ENCODE peak calls at places on chromosomes 16 and 17, in six cellular contexts. T is retinal pigment epithelial cell, K is PC-9, P is astrocyte of the spinal cord, R is AG10803, U is Panc1. G is an unnamed sample.

GRCh38 chr17:19365833-19366636 is 3.5 kb upstream of the B9D1 start:
- DNase-seq in U (no peak), T (no peak), K (no peak), R (no peak), P (no peak), G (no peak)

GRCh38 chr17:56815711-56816110 is 18.0 kb downstream of the C17orf67 start:
- DNase-seq in R (peak), P (peak), U (no peak), K (no peak), T (no peak), G (no peak)

GRCh38 chr16:21722771-21723460 is 59.1 kb downstream of the OTOA start:
- DNase-seq in U (no peak), T (no peak), P (no peak), K (no peak), R (no peak), G (no peak)

GRCh38 chr17:55237826-55238196 is 26.9 kb upstream of the HLF start:
- DNase-seq in U (no peak), K (no peak), P (no peak), R (no peak), T (no peak), G (no peak)

GRCh38 chr16:77759821-77760220 is 28.5 kb upstream of the VAT1L start:
- DNase-seq in P (no peak), T (no peak), K (no peak), U (no peak), R (peak), G (no peak)

GRCh38 chr17:80981062-80981902 is 10.4 kb upstream of the CHMP6 start:
- DNase-seq in K (no peak), P (no peak), T (no peak), U (no peak), R (no peak), G (peak)

GRCh38 chr16:35173295-35173694 is 1713.9 kb downstream of the TP53TG3F start:
- DNase-seq in U (no peak), R (no peak), T (no peak), P (no peak), K (no peak), G (no peak)

GRCh38 chr16:66128363-66128725 is 238.1 kb upstream of the CDH5 start:
- DNase-seq in T (no peak), U (no peak), K (no peak), R (peak), P (no peak), G (no peak)

GRCh38 chr17:11140028-11140427 is 101.0 kb upstream of the SHISA6 start:
- DNase-seq in K (no peak), T (no peak), U (no peak), P (no peak), R (no peak), G (no peak)

GRCh38 chr17:66474810-66475497 is 172.5 kb downstream of the PRKCA start:
- DNase-seq in P (no peak), K (no peak), T (no peak), R (no peak), U (no peak), G (no peak)

GRCh38 chr16:2786061-2786825 is 1.1 kb downstream of the PRSS33 start:
- DNase-seq in T (no peak), U (no peak), P (no peak), K (no peak), R (no peak), G (no peak)

GRCh38 chr17:67390006-67390645 is 13.0 kb downstream of the PITPNC1 start:
- DNase-seq in K (no peak), U (peak), R (no peak), T (no peak), P (no peak), G (no peak)

GRCh38 chr16:87855852-87856715 is 13.2 kb downstream of the SLC7A5 start:
- DNase-seq in K (no peak), P (peak), R (no peak), U (no peak), T (no peak), G (no peak)

GRCh38 chr17:29358421-29358820 is 31.7 kb upstream of the TAOK1 start:
- DNase-seq in R (peak), T (no peak), U (no peak), K (no peak), P (no peak), G (no peak)

GRCh38 chr17:1298616-1299015 is 19.2 kb downstream of the TRARG1 start:
- DNase-seq in R (no peak), K (no peak), P (no peak), T (no peak), U (no peak), G (no peak)

GRCh38 chr17:68674271-68674925 is 73.2 kb upstream of the FAM20A start:
- DNase-seq in K (no peak), U (no peak), P (no peak), R (no peak), T (no peak), G (no peak)

GRCh38 chr17:28018439-28019070 is 23.9 kb upstream of the NLK start:
- DNase-seq in U (no peak), P (no peak), T (no peak), R (no peak), K (no peak), G (no peak)

GRCh38 chr17:7881655-7882054 is 6.9 kb upstream of the CHD3 start:
- DNase-seq in P (no peak), R (no peak), T (no peak), U (no peak), K (no peak), G (no peak)

GRCh38 chr16:88815901-88816589 is 4.3 kb upstream of the APRT start:
- DNase-seq in P (no peak), R (no peak), K (no peak), T (no peak), U (no peak), G (peak)

DNA sequence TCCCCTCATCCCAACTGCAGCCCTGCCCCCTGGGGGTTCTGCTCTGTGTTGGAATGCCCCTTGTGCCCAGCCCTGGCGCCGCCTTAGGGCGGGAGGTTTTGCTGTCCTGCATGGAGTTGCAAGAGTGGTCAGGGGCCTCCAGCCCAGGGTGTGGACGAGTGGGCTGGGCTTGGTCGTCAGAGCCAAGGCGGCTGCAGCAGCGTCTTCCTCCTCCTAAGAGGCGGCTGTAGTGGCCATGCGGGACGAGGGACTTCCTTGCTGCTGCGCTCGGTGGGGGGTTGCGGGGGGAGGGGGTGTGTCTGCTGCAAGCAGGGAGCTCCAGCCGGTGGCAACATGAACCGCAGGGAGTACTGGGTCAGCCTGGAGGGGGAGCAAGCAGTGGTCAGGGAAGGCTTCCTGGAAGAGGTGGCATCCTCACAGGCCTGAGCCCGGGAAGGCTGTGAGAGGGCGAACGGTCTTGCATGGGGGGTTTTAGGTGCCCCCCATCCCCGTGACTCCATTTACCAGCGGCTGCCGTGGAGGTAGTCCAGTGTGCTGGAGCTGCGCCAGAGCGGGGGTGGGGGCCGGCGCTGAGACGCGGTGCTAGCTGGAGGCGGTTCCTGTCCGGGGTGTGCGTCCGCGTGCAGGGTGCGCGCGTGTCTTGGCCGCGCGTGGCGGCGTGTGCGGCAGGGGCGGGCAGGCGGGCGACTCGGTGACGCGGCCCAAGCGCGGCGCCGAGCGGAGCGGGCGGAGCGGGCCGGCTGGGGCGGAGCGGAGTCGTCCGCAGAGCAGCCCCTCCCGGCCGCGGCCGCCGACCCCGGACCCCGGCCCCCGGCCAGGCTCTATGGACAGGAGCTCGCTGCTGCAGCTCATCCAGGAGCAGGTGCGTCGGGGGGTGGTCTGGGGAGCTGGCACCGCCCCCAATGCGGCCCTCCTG is at the start of gene RHBDL1:
- DNase-seq in P (peak), K (no peak), U (no peak), T (no peak), R (peak), G (no peak)
- H3K4me3 ChIP-seq in P (peak), K (no peak), U (peak), T (peak), R (peak), G (no peak)

GRCh38 chr17:57948169-57948554 is 7.0 kb downstream of the CUEDC1 start:
- DNase-seq in T (no peak), K (no peak), R (peak), U (no peak), P (no peak), G (no peak)

GRCh38 chr17:57946798-57947358 is 8.3 kb downstream of the CUEDC1 start:
- DNase-seq in U (no peak), P (peak), R (peak), K (no peak), T (peak), G (peak)

GRCh38 chr17:57945999-57946797 is 9.0 kb downstream of the CUEDC1 start:
- DNase-seq in U (no peak), K (no peak), P (peak), R (peak), T (no peak), G (no peak)

GRCh38 chr17:57948555-57949420 is 6.4 kb downstream of the CUEDC1 start:
- DNase-seq in P (peak), U (no peak), T (no peak), K (peak), R (peak), G (no peak)

GRCh38 chr17:57947369-57947768 is 7.8 kb downstream of the CUEDC1 start:
- DNase-seq in R (no peak), U (no peak), T (no peak), K (no peak), P (no peak), G (no peak)
- H3K4me3 ChIP-seq in R (peak), U (peak), T (peak), K (no peak), P (no peak), G (no peak)

DNA sequence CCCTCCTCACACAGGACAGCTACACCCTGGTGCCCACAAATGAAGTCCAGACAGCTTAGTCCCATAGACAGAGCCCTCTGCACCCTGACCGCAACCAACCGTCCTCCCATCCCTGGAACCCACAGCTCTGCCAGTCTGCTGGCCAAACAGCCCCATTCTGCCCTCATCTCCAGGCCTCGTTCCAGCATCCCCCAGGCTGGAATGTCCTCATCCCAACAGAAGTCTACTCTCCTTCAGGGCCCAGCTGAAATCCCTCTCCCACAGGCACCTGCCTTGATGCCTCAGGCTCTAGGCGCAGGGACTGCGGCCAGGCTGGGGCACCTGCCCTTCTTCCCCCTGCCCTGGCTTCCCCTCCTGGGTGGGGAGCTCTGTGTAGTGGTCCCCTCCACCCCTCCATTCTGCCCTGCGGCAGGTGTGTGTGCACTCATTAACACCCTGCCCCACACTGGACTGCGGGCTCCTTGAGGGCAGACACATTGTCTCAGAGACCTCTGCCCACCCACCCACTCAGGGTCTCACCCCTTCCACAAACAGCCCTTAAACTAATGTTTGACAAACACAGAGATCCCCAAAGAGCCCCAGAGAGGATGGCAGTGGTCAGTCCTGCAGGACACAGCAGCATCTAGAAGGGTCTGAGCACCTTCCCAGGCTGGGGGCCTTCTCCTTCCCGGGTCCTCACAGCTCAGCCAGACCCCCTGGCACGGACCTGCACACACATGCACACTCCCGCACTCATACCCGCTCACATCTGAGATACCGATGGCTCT is 830 bp downstream of the GRIN2C start:
- DNase-seq in R (peak), K (no peak), T (no peak), U (no peak), P (no peak), G (no peak)
- H3K4me3 ChIP-seq in R (no peak), K (no peak), T (no peak), U (no peak), P (no peak), G (no peak)

GRCh38 chr16:65118866-65119265 is 3.0 kb downstream of the CDH11 start:
- DNase-seq in T (no peak), K (no peak), R (no peak), P (peak), U (no peak), G (no peak)

GRCh38 chr16:65120811-65121721 is 797 bp downstream of the CDH11 start:
- DNase-seq in K (no peak), T (no peak), R (no peak), U (no peak), P (peak), G (no peak)

GRCh38 chr16:65121870-65122723 is at the start of gene CDH11:
- DNase-seq in P (peak), U (no peak), T (no peak), R (peak), K (no peak), G (no peak)

GRCh38 chr16:65117701-65118448 is 4.0 kb downstream of the CDH11 start:
- DNase-seq in P (peak), U (peak), K (peak), T (peak), R (peak), G (no peak)

GRCh38 chr16:65119905-65120341 is 1.9 kb downstream of the CDH11 start:
- DNase-seq in K (no peak), T (no peak), U (no peak), P (peak), R (peak), G (no peak)
- H3K4me3 ChIP-seq in K (no peak), T (peak), U (peak), P (peak), R (peak), G (no peak)

DNA sequence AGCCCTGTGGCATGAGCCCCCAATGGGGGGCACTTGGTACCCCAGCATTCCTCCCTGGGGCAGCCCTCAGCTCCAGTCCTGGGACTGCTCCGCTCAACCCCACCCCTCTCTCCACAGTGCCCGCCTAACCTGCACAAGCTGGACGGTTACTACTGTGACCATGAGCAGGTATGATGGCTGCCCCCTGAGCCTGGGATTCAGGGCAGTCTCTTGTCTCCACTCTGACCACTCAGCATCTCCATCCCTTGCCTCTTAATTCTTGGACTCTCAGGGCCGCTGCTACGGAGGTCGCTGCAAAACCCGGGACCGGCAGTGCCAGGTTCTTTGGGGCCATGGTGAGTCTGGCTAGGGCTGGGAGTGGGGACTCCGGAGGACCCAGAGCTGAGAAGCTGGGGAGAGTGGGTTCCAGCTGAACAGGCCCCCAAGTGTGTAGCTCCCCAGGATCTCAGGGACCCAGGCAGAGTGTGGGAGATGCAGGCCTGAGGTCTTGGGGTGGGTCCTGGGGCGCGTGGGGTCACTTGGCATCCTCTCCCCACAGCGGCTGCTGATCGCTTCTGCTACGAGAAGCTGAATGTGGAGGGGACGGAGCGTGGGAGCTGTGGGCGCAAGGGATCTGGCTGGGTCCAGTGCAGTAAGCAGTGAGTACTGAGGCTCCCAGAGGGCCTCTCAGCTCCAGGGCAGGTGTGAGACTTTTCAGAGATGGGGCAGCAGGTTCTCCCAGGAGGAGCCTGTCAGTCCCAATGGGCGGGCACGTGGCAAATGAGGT is 18.0 kb downstream of the ADAM11 start:
- DNase-seq in K (no peak), U (no peak), R (no peak), T (no peak), P (no peak), G (no peak)
- H3K4me3 ChIP-seq in K (no peak), U (no peak), R (no peak), T (no peak), P (no peak), G (no peak)

GRCh38 chr17:78240012-78240655 is 8.7 kb downstream of the TMEM235 start:
- DNase-seq in P (no peak), U (no peak), R (no peak), K (no peak), T (no peak), G (no peak)
- H3K4me3 ChIP-seq in P (no peak), U (no peak), R (no peak), K (no peak), T (no peak), G (no peak)

GRCh38 chr16:55059146-55059545 is 128.5 kb downstream of the IRX5 start:
- DNase-seq in T (no peak), K (no peak), P (no peak), U (no peak), R (no peak), G (no peak)
- H3K4me3 ChIP-seq in T (no peak), K (no peak), P (no peak), U (no peak), R (no peak), G (no peak)

GRCh38 chr17:43950554-43950953 is 3.2 kb downstream of the PYY start:
- DNase-seq in K (no peak), U (no peak), P (no peak), R (no peak), T (no peak), G (no peak)

GRCh38 chr17:43953746-43954145 is at the start of gene PYY:
- DNase-seq in K (no peak), T (no peak), P (no peak), R (no peak), U (no peak), G (no peak)

GRCh38 chr17:43951750-43952149 is 2.0 kb downstream of the PYY start:
- DNase-seq in K (no peak), R (no peak), P (no peak), U (no peak), T (no peak), G (no peak)

GRCh38 chr17:43952724-43953666 is 745 bp downstream of the PYY start:
- DNase-seq in U (no peak), P (no peak), T (no peak), K (no peak), R (no peak), G (no peak)

GRCh38 chr17:43952351-43952723 is 1.4 kb downstream of the PYY start:
- DNase-seq in K (no peak), R (no peak), P (no peak), T (no peak), U (no peak), G (no peak)
- H3K4me3 ChIP-seq in K (no peak), R (no peak), P (no peak), T (no peak), U (no peak), G (no peak)

DNA sequence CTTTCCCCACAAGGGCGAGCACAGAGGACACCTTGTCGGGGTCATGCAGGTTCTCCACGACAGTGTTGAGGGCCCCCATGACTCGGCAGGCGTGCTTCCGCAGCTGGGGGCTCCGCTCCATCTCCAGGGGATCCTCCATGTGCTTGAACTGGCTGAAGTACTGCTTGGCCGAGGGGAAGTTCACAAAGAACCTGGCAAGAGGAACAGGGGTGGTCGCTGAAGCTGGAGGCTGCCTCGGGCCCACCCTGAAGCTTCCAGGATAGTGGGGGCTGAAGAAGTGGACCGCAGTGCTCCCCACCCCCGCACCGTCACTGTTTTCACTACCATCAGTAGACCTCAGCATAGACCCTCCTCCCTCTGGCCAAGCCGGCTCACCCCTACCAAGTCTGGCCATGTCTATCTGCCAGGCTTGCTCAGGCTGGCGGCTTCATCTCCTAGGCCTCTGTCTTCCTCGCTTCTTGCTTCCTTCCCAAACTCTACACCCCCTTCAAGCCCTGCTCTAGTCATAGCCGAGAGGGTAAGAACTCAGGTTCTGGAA is 5.9 kb downstream of the CYGB start:
- DNase-seq in K (no peak), R (no peak), U (no peak), P (no peak), T (no peak), G (no peak)
- H3K4me3 ChIP-seq in K (no peak), R (no peak), U (no peak), P (no peak), T (no peak), G (no peak)

GRCh38 chr17:82052638-82053059 is 951 bp downstream of the GPS1 start:
- DNase-seq in R (no peak), K (no peak), U (no peak), P (no peak), T (no peak), G (no peak)

GRCh38 chr17:82053556-82054263 is 2.0 kb downstream of the GPS1 start:
- DNase-seq in P (no peak), T (no peak), U (no peak), K (no peak), R (no peak), G (peak)

GRCh38 chr17:82051776-82052637 is at the start of the genes GPS1 and RFNG:
- DNase-seq in P (peak), R (peak), U (no peak), T (no peak), K (peak), G (peak)

GRCh38 chr17:82054351-82055022 is 2.8 kb downstream of the GPS1 start:
- DNase-seq in P (no peak), T (no peak), R (no peak), U (no peak), K (no peak), G (peak)

DNA sequence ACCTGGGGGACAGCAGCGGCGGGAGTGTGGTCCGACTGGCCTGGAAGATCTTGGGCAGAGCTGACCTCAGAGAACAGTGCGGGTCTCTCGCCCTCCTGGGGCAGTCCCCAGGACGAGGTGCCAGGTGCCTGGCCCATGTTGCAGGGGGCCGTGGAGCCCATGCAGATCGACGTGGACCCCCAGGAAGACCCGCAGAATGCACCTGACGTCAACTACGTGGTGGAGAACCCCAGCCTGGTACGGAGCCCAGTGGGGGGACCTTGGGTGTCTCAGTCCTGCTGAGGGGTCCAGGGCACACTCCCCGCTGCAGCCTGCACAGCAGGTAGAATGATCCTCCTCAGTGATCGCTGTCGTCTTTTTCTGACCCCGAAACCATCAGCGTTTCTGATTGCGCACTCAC is 1.4 kb downstream of the GPS1 start:
- DNase-seq in T (no peak), R (no peak), P (no peak), K (no peak), U (no peak), G (peak)
- H3K4me3 ChIP-seq in T (peak), R (peak), P (peak), K (peak), U (peak), G (peak)